ENCODE peak calls at places on chromosomes 2 and 18, in four cellular contexts. X, N, W and S are unnamed samples.

GRCh38 chr2:238747114-238747513 is 100.8 kb upstream of the TWIST2 start:
- DNase-seq in X (no peak), N (no peak), W (no peak), S (no peak)

GRCh38 chr18:68072744-68073143 is 556.2 kb upstream of the DSEL start:
- DNase-seq in X (no peak), N (no peak), W (no peak), S (no peak)

GRCh38 chr2:200367155-200367554 is 60.7 kb downstream of the SPATS2L start:
- DNase-seq in X (no peak), N (no peak), W (no peak), S (no peak)

GRCh38 chr2:215447673-215448081 is 11.8 kb upstream of the FN1 start:
- DNase-seq in X (no peak), N (no peak), W (no peak), S (no peak)

GRCh38 chr2:187654535-187654934 is 100.3 kb upstream of the TFPI start:
- DNase-seq in X (no peak), N (peak; percentile 34), W (no peak), S (peak; percentile 97)

GRCh38 chr2:36356990-36357505 is 1.5 kb downstream of the CRIM1 start:
- DNase-seq in X (no peak), N (no peak), W (no peak), S (peak; percentile 40)

GRCh38 chr2:23522726-23523410 is 137.9 kb downstream of the KLHL29 start:
- DNase-seq in X (no peak), N (no peak), W (no peak), S (peak; percentile 79)

GRCh38 chr18:58605027-58606020 is 23.6 kb downstream of the ALPK2 start:
- DNase-seq in X (peak; percentile 45), N (no peak), W (no peak), S (no peak)

GRCh38 chr2:69700381-69700780 is 41.6 kb upstream of the ANXA4 start:
- DNase-seq in X (no peak), N (no peak), W (no peak), S (no peak)

GRCh38 chr2:43831438-43832294 is 7.0 kb downstream of the ABCG5 start:
- DNase-seq in X (no peak), N (no peak), W (no peak), S (no peak)

GRCh38 chr2:8403871-8404270 is 278.0 kb upstream of the ID2 start:
- DNase-seq in X (no peak), N (no peak), W (no peak), S (no peak)

GRCh38 chr2:925309-925708 is 25.3 kb upstream of the SNTG2 start:
- DNase-seq in X (no peak), N (no peak), W (no peak), S (no peak)

GRCh38 chr2:190093793-190094192 is 31.3 kb upstream of the MSTN start:
- DNase-seq in X (no peak), N (no peak), W (no peak), S (peak; percentile 49)

GRCh38 chr2:12824304-12824761 is 107.6 kb downstream of the TRIB2 start:
- DNase-seq in X (no peak), N (peak; percentile 31), W (no peak), S (peak; percentile 22)

GRCh38 chr2:67487993-67488392 is 90.9 kb downstream of the ETAA1 start:
- DNase-seq in X (no peak), N (peak; percentile 28), W (no peak), S (no peak)

GRCh38 chr18:69490813-69491212 is 90.1 kb downstream of the DOK6 start:
- DNase-seq in X (no peak), N (no peak), W (no peak), S (no peak)

GRCh38 chr2:137999273-137999672 is 35.0 kb downstream of the HNMT start:
- DNase-seq in X (no peak), N (no peak), W (no peak), S (no peak)

GRCh38 chr2:72603481-72603880 is 222.4 kb downstream of the EXOC6B start:
- DNase-seq in X (no peak), N (no peak), W (no peak), S (no peak)

GRCh38 chr2:238487652-238488346 is 61.1 kb downstream of the ASB1 start:
- DNase-seq in X (no peak), N (no peak), W (no peak), S (no peak)

GRCh38 chr2:172970660-172971059 is 105.0 kb upstream of the MAP3K20 start:
- DNase-seq in X (no peak), N (no peak), W (no peak), S (no peak)

GRCh38 chr2:218047532-218048230 is 21.4 kb upstream of the RUFY4 start:
- DNase-seq in X (no peak), N (no peak), W (no peak), S (no peak)

GRCh38 chr2:241302759-241303651 is 12.5 kb downstream of the HDLBP start:
- DNase-seq in X (no peak), N (no peak), W (no peak), S (no peak)

GRCh38 chr2:190535586-190535985 is 1.1 kb upstream of the NEMP2 start:
- DNase-seq in X (no peak), N (no peak), W (no peak), S (no peak)

GRCh38 chr18:22639026-22639463 is 221.3 kb upstream of the CTAGE1 start:
- DNase-seq in X (no peak), N (no peak), W (no peak), S (no peak)

GRCh38 chr18:78743078-78743477 is 236.5 kb upstream of the SALL3 start:
- DNase-seq in X (no peak), N (no peak), W (no peak), S (no peak)

GRCh38 chr18:57891707-57892391 is 88.7 kb upstream of the ATP8B1 start:
- DNase-seq in X (no peak), N (no peak), W (no peak), S (no peak)

GRCh38 chr18:2083691-2084090 is 487.6 kb downstream of the METTL4 start:
- DNase-seq in X (no peak), N (no peak), W (no peak), S (peak; percentile 35)

GRCh38 chr2:39642054-39642742 is 23.5 kb upstream of the TMEM178A start:
- DNase-seq in X (no peak), N (no peak), W (no peak), S (peak; percentile 89)

GRCh38 chr2:73830871-73831401 is 2.2 kb downstream of the STAMBP start:
- DNase-seq in X (no peak), N (no peak), W (no peak), S (peak; percentile 23)

GRCh38 chr18:47928466-47928865 is 2.0 kb downstream of the SMAD2 start:
- DNase-seq in X (no peak), N (no peak), W (no peak), S (no peak)

GRCh38 chr2:112709703-112710102 is 11.1 kb upstream of the NT5DC4 start:
- DNase-seq in X (no peak), N (no peak), W (no peak), S (no peak)

DNA sequence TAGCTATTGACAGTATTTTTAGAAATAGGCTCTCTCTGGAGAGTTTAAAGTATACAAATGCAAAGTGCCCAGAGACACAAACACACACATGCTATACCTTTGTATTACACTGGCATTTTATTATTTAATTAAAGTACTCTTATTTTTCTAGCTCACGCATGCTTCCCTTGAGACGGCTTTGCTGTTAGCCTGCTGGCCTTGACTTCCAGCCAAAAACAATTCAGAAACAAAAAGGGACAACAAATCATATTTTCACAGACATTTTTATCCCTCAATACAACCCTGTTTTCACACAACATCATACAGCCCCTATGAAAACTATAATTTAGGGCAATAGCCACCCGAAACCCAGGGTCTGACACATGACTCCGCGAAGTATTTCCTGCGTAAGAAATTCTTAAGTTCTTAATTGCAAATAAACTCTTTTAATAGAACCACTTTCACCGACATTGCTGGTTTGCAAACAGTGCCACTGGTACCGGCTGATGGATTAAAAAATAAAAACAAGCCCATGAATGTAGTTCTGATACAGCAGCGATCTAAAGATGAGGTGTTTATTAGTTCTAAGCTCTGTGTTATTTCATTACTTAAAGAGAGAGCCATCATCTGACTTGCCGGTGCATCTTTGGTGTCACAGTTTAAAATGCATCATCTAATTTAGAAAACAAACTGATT is 185.1 kb downstream of the TCF4 start:
- DNase-seq in X (no peak), N (no peak), W (no peak), S (no peak)
- H3K27ac ChIP-seq in X (no peak overlapping the region), N (peak overlapping the region; percentile 81), W (no peak overlapping the region), S (peak overlapping the region; percentile 71)

DNA sequence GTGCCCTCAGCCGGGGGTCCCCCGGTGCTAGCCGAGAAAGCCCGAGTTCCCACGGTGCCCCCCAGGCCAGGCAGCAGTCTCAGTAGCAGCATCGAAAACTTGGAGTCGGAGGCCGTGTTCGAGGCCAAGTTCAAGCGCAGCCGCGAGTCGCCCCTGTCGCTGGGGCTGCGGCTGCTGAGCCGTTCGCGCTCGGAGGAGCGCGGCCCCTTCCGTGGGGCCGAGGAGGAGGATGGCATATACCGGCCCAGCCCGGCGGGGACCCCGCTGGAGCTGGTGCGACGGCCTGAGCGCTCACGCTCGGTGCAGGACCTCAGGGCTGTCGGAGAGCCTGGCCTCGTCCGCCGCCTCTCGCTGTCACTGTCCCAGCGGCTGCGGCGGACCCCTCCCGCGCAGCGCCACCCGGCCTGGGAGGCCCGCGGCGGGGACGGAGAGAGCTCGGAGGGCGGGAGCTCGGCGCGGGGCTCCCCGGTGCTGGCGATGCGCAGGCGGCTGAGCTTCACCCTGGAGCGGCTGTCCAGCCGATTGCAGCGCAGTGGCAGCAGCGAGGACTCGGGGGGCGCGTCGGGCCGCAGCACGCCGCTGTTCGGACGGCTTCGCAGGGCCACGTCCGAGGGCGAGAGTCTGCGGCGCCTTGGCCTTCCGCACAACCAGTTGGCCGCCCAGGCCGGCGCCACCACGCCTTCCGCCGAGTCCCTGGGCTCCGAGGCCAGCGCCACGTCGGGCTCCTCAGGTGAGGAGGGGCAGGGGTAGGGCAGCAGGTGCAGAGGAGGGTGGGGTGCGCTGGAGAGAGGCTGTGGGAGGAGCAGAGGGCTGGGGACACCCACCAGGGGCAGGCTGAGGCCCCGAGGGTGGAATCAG is 14.1 kb upstream of the GMPPA start:
- DNase-seq in X (no peak), N (no peak), W (no peak), S (no peak)
- H3K4me1 ChIP-seq in X (no peaks in the 10 kb centered on the region), N (peaks cover 43% of the 10 kb centered on the region), W (peaks cover 10% of the 10 kb centered on the region), S (no peaks in the 10 kb centered on the region)

DNA sequence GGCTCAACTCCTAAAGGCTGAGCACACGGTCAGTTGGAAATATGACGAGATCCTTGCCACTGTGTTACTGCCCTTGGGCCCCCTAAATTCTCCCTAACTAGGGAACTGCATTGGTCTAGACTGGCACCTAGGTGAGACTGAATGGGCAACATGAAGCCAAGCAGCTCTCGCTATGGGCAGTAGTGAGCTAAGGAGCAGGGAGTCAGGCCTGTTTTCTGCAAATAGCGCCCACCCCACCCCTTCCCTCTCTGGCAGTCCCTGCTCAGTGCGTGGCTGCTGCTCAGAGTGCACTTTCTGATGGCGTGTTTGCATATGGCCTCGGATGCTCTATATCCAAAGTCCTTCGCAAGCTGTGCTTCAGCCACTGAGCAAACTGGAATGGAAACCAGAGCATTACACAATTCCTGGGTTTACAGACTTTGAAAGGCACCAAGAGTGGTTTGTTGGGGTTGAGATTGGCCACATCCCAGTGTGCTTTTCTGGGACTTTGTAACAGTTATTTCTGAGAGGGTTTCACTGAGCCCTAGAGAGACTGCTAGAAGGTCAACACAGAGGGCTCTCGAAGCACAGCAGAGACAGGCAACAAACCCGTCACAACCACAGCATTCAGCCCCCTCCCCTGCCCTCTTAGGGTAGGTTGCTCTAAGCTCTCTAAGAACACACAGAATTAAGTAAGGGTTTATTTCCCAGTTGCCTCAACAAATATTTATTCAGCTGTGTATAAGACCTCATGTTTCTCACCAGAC is 419.9 kb downstream of the STK39 start:
- DNase-seq in X (no peak), N (no peak), W (no peak), S (peak; percentile 19)
- H3K4me3 ChIP-seq in X (no peak overlapping the region), N (no peak overlapping the region), W (no peak overlapping the region), S (no peak overlapping the region)

GRCh38 chr18:9701604-9702324 is 6.3 kb upstream of the RAB31 start:
- DNase-seq in X (no peak), N (no peak), W (no peak), S (no peak)
- H3K27ac ChIP-seq in X (no peak overlapping the region), N (peak overlapping the region; percentile 12), W (no peak overlapping the region), S (no peak overlapping the region)